ENCODE peak calls at places on chromosomes 13 and 19, in four cellular contexts. One of them, this sample, is unnamed. For H3K36me3 and H3K4me1, the result is how much of the 10 kb centered on the place peaks cover.

GRCh38 chr19:42468273-42468796 is 25.6 kb upstream of the CXCL17 start:
- DNase-seq in SK-N-SH: no peak
- DNase-seq in Caco-2: peak
- DNase-seq in tibial nerve: no peak
- DNase-seq in this sample: no peak

GRCh38 chr13:94674609-94675348 is 37.6 kb downstream of the SOX21 start:
- DNase-seq in SK-N-SH: peak
- DNase-seq in Caco-2: peak
- DNase-seq in tibial nerve: peak
- DNase-seq in this sample: no peak

GRCh38 chr13:105925496-105925895 is 610.0 kb downstream of the EFNB2 start:
- DNase-seq in tibial nerve: no peak
- DNase-seq in SK-N-SH: no peak
- DNase-seq in Caco-2: no peak
- DNase-seq in this sample: no peak

GRCh38 chr13:70747305-70747704 is 639.1 kb upstream of the KLHL1 start:
- DNase-seq in SK-N-SH: no peak
- DNase-seq in Caco-2: no peak
- DNase-seq in tibial nerve: no peak
- DNase-seq in this sample: no peak

GRCh38 chr19:17615889-17616685 is 60.6 kb downstream of the COLGALT1 start:
- DNase-seq in SK-N-SH: no peak
- DNase-seq in tibial nerve: no peak
- DNase-seq in Caco-2: no peak
- DNase-seq in this sample: no peak

GRCh38 chr13:43433691-43434121 is 353.1 kb downstream of the ENOX1 start:
- DNase-seq in Caco-2: no peak
- DNase-seq in SK-N-SH: no peak
- DNase-seq in tibial nerve: no peak
- DNase-seq in this sample: no peak

GRCh38 chr13:110168999-110169933 is 137.7 kb downstream of the COL4A1 start:
- DNase-seq in Caco-2: no peak
- DNase-seq in tibial nerve: no peak
- DNase-seq in SK-N-SH: no peak
- DNase-seq in this sample: no peak

GRCh38 chr13:51778407-51778806 is 25.6 kb downstream of the DHRS12 start:
- DNase-seq in Caco-2: no peak
- DNase-seq in SK-N-SH: no peak
- DNase-seq in tibial nerve: no peak
- DNase-seq in this sample: no peak

GRCh38 chr19:50791594-50792245 is 1.5 kb downstream of the ACP4 start:
- DNase-seq in tibial nerve: no peak
- DNase-seq in SK-N-SH: peak
- DNase-seq in Caco-2: no peak
- DNase-seq in this sample: no peak

GRCh38 chr13:59345316-59345715 is 818.4 kb downstream of the DIAPH3 start:
- DNase-seq in tibial nerve: no peak
- DNase-seq in Caco-2: no peak
- DNase-seq in SK-N-SH: no peak
- DNase-seq in this sample: no peak

GRCh38 chr13:34863360-34864135 is 78.5 kb upstream of the NBEA start:
- DNase-seq in tibial nerve: no peak
- DNase-seq in SK-N-SH: no peak
- DNase-seq in Caco-2: peak
- DNase-seq in this sample: no peak

GRCh38 chr19:43618921-43619261 is 538 bp downstream of the ZNF428 start:
- DNase-seq in Caco-2: no peak
- DNase-seq in tibial nerve: no peak
- DNase-seq in SK-N-SH: peak
- DNase-seq in this sample: no peak

GRCh38 chr13:33642374-33643065 is 175.4 kb upstream of the RFC3 start:
- DNase-seq in Caco-2: peak
- DNase-seq in SK-N-SH: no peak
- DNase-seq in tibial nerve: peak
- DNase-seq in this sample: no peak

GRCh38 chr13:51626749-51627148 is 42.5 kb downstream of the WDFY2 start:
- DNase-seq in Caco-2: no peak
- DNase-seq in tibial nerve: no peak
- DNase-seq in SK-N-SH: no peak
- DNase-seq in this sample: no peak

GRCh38 chr19:17346109-17346671 is 8.8 kb downstream of the GTPBP3 start:
- DNase-seq in tibial nerve: peak
- DNase-seq in Caco-2: peak
- DNase-seq in SK-N-SH: peak
- DNase-seq in this sample: no peak

GRCh38 chr13:98442391-98443230 is 134.3 kb downstream of the STK24 start:
- DNase-seq in SK-N-SH: no peak
- DNase-seq in tibial nerve: no peak
- DNase-seq in Caco-2: no peak
- DNase-seq in this sample: no peak

GRCh38 chr13:46586766-46587509 is 34.0 kb downstream of the LRCH1 start:
- DNase-seq in SK-N-SH: no peak
- DNase-seq in Caco-2: no peak
- DNase-seq in tibial nerve: no peak
- DNase-seq in this sample: no peak

GRCh38 chr13:25032160-25032559 is 63.8 kb upstream of the PABPC3 start:
- DNase-seq in tibial nerve: no peak
- DNase-seq in Caco-2: no peak
- DNase-seq in SK-N-SH: no peak
- DNase-seq in this sample: no peak

GRCh38 chr19:33703821-33704220 is 82.1 kb downstream of the CHST8 start:
- DNase-seq in SK-N-SH: peak
- DNase-seq in Caco-2: no peak
- DNase-seq in tibial nerve: no peak
- DNase-seq in this sample: no peak

GRCh38 chr19:38685666-38686529 is 38.4 kb downstream of the ACTN4 start:
- DNase-seq in tibial nerve: no peak
- DNase-seq in Caco-2: peak
- DNase-seq in SK-N-SH: peak
- DNase-seq in this sample: no peak

GRCh38 chr13:72246396-72246795 is 379.4 kb upstream of the DACH1 start:
- DNase-seq in Caco-2: no peak
- DNase-seq in tibial nerve: no peak
- DNase-seq in SK-N-SH: no peak
- DNase-seq in this sample: no peak

GRCh38 chr13:82878536-82878935 is 1003.7 kb downstream of the SLITRK1 start:
- DNase-seq in Caco-2: no peak
- DNase-seq in tibial nerve: no peak
- DNase-seq in SK-N-SH: no peak
- DNase-seq in this sample: no peak

GRCh38 chr13:114146629-114147028 is 14.2 kb upstream of the RASA3 start:
- DNase-seq in Caco-2: peak
- DNase-seq in tibial nerve: no peak
- DNase-seq in SK-N-SH: peak
- DNase-seq in this sample: no peak

GRCh38 chr13:32150239-32150638 is 118.7 kb downstream of the FRY start:
- DNase-seq in SK-N-SH: no peak
- DNase-seq in Caco-2: no peak
- DNase-seq in tibial nerve: no peak
- DNase-seq in this sample: no peak

GRCh38 chr19:58385313-58386165 is 1.5 kb upstream of the RPS5 start:
- DNase-seq in tibial nerve: no peak
- DNase-seq in Caco-2: no peak
- DNase-seq in SK-N-SH: no peak
- DNase-seq in this sample: no peak

GRCh38 chr13:49208619-49209018 is 11.5 kb upstream of the MLNR start:
- DNase-seq in Caco-2: no peak
- DNase-seq in SK-N-SH: no peak
- DNase-seq in tibial nerve: no peak
- DNase-seq in this sample: no peak

GRCh38 chr13:46622918-46623256 is 69.9 kb downstream of the LRCH1 start:
- DNase-seq in SK-N-SH: peak
- DNase-seq in tibial nerve: peak
- DNase-seq in Caco-2: no peak
- DNase-seq in this sample: no peak

GRCh38 chr19:17998827-17999150 is 9.2 kb upstream of the ARRDC2 start:
- DNase-seq in tibial nerve: no peak
- DNase-seq in Caco-2: no peak
- DNase-seq in SK-N-SH: no peak
- DNase-seq in this sample: no peak

GRCh38 chr13:109700176-109700575 is 86.2 kb downstream of the IRS2 start:
- DNase-seq in Caco-2: no peak
- DNase-seq in tibial nerve: peak
- DNase-seq in SK-N-SH: peak
- DNase-seq in this sample: no peak

DNA sequence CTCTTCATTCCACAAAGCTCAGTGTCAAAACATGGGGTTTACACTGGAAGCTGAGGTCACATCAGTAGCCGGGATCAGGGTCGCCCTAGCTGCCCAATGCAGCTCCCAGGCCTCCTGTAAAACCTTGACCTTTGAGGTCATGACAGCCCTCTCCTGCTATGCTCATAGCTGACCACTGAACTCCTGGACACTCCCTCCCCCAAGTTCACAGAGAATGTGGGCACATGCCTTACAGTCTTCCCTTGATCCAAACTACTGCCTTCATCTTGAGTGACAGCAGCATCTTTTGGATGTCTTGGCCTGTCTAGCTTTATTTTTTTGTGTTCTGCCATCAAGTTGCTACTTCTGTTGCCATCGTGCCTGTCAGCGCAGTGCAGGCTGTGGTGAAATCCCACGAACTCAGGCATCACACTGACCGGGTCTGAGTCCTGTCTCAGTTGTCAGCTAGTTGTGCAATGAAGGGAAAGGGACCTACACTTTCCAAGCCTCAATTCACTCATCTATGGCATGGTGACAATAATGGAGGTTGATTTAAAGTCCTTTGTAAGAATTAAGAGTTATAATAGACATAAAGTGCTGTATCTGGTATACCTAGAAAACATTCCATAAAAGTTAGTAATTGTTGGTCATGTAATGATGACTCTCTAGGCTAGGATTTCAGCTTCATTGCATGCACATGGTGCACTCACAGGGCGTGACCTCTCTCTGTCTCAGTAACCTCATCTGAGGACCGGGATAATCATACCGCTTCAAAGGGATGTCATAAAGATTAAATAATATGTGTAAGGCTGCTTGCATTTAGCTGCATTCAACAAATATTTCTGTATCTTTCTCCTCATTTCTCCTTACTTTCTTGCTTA is 16.5 kb upstream of the ALOX5AP start:
- DNase-seq in SK-N-SH: no peak
- DNase-seq in tibial nerve: no peak
- DNase-seq in Caco-2: no peak
- DNase-seq in this sample: no peak
- H3K36me3 ChIP-seq in SK-N-SH: under half
- H3K36me3 ChIP-seq in tibial nerve: under half
- H3K36me3 ChIP-seq in Caco-2: under half
- H3K36me3 ChIP-seq in this sample: under half

DNA sequence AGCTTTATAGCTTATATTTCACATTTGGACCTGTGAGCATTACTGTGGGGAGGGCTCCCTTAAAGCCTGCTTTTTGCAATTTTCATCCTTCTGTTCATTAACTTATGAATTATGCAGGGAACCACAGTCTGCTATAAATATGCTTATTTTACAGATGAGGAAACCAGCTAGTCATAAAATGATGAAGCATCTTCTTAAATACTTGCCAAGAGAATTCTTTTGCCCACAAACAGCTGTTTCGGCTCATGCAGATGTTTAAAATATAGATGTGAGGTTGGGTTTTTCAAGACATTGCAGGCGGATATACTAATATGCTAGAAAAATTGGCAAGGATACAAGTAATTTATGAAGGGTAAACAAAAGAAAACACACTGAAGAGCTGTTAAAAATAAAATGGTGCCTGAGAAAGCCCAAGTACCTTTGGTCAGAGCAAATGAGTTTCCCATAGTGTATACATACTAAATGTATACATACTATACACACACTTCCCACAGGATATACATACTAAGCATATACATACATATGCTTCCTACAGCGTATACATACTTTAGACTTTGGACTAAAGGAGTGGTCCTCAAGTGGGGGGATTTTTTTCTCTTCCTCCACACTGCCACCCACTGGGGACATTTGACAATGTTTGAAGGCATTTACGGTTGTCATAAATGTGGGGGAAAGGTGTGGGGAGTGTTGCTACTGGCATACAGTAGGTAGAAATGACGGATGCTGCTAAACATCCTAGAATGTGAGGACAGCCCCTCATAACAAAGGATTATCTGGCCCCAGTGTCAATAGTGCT is 164.9 kb upstream of the CSNK1A1L start:
- DNase-seq in tibial nerve: no peak
- DNase-seq in Caco-2: no peak
- DNase-seq in SK-N-SH: no peak
- DNase-seq in this sample: no peak
- TF ChIP-seq CTCF in tibial nerve: no peak
- TF ChIP-seq CTCF in Caco-2: no peak
- TF ChIP-seq CTCF in SK-N-SH: peak
- TF ChIP-seq CTCF in this sample: no peak

DNA sequence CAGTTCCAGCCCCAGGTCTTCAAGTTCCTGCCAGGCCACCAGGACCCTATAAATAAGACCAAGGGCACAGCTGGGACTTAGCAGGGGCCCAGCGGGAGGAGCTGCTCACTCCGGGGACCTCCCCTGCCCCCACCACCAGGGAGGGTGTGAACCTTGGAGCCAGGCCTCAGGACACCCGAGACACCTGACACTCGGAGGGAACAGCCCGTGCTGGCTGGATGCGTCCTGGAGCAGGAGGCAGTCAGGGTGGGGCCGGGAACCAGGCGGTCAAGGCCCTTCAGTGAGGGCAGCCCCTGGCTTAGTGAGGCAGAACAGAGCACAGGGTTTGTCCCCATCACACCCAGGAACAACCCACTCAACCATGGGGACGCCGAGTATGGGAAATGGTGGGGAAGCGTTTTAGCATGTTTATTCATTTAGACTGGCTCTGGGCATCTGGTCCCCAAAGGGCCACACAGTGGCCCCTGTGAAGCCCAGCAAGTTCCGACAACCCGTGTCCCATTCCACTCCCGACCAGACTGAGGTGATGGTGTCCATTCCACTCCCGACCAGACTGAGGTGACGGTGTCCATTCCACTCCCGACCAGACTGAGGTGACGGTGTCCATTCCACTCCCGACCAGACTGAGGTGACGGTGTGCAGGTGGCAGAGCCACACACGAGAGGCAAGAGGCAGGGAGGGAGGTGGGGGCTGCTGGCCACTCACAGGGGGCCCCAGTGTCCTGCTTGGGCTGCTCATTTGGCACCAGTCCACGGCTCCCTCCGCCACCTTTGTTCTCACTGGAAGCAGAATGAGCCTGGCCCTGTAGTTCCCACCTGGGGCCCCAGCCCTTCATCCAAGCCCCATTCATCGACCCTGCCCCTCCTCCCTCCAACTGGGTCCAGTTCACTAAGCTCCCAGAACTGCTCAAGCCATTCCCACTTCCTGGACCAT is 2.2 kb upstream of the MIDN start:
- DNase-seq in SK-N-SH: no peak
- DNase-seq in Caco-2: peak
- DNase-seq in tibial nerve: no peak
- DNase-seq in this sample: no peak
- H3K4me1 ChIP-seq in SK-N-SH: under half
- H3K4me1 ChIP-seq in Caco-2: under half
- H3K4me1 ChIP-seq in tibial nerve: half or more
- H3K4me1 ChIP-seq in this sample: under half

DNA sequence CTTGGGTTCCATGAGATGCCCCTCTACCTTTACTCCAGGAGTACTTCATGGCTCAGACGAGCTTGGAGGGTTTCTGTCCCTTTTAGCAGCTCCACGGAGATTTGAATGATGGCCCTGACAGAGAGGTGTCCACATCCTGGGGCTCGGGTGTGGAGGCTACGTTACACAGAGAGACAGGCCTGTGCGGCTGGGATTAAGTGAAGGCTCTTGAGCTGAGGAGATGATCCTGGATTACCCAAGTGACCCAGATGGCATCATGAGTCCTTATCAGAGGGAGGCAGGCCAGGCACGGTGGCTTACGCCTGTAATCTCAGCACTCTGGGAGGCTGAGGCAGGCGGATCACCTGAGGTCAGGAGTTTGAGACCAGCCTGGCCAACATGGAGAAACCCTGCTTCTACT is 12.4 kb downstream of the DPP9 start:
- DNase-seq in tibial nerve: no peak
- DNase-seq in Caco-2: no peak
- DNase-seq in SK-N-SH: no peak
- DNase-seq in this sample: no peak
- H3K36me3 ChIP-seq in tibial nerve: half or more
- H3K36me3 ChIP-seq in Caco-2: under half
- H3K36me3 ChIP-seq in SK-N-SH: under half
- H3K36me3 ChIP-seq in this sample: under half

This sample was measured in ascending aorta.